ENCODE peak calls at places on chromosome 7, in seven cellular contexts. T, A, H, I, O, Z and R are unnamed samples.

GRCh38 chr7:16718111-16718656 is 35.4 kb upstream of the TSPAN13 start:
- DNase-seq in T (no peak), A (no peak), H (no peak), I (no peak), O (no peak), Z (no peak), R (no peak)

GRCh38 chr7:49074538-49074937 is 150.2 kb downstream of the CDC14C start:
- DNase-seq in T (no peak), A (no peak), H (no peak), I (no peak), O (no peak), Z (no peak), R (no peak)

GRCh38 chr7:117582219-117582704 is 102.4 kb downstream of the CFTR start:
- DNase-seq in T (no peak), A (peak; percentile 57), H (no peak), I (peak; percentile 92), O (no peak), Z (peak; percentile 17), R (peak; percentile 58)

GRCh38 chr7:118080947-118081346 is 103.0 kb upstream of the LSM8 start:
- DNase-seq in T (peak; percentile 96), A (no peak), H (no peak), I (peak; percentile 99), O (peak; percentile 54), Z (no peak), R (peak; percentile 97)

GRCh38 chr7:107693396-107693795 is 32.8 kb downstream of the SLC26A4 start:
- DNase-seq in T (no peak), A (no peak), H (no peak), I (no peak), O (no peak), Z (no peak), R (peak; percentile 5)

GRCh38 chr7:112362053-112362650 is 88.1 kb upstream of the IFRD1 start:
- DNase-seq in T (no peak), A (no peak), H (no peak), I (no peak), O (no peak), Z (peak; percentile 12), R (no peak)

GRCh38 chr7:94348142-94348541 is 46.6 kb upstream of the COL1A2 start:
- DNase-seq in T (no peak), A (no peak), H (no peak), I (no peak), O (no peak), Z (no peak), R (peak; percentile 10)

GRCh38 chr7:73918926-73919693 is 58.2 kb downstream of the TMEM270 start:
- DNase-seq in T (no peak), A (no peak), H (peak; percentile 16), I (no peak), O (no peak), Z (peak; percentile 65), R (no peak)

GRCh38 chr7:1246871-1247526 is 14.3 kb downstream of the UNCX start:
- DNase-seq in T (no peak), A (no peak), H (no peak), I (no peak), O (no peak), Z (peak; percentile 34), R (no peak)

GRCh38 chr7:156764016-156764669 is 123.6 kb downstream of the RNF32 start:
- DNase-seq in T (peak; percentile 58), A (peak; percentile 56), H (peak; percentile 73), I (peak; percentile 65), O (no peak), Z (peak; percentile 75), R (peak; percentile 82)

GRCh38 chr7:81682873-81683272 is 87.0 kb downstream of the HGF start:
- DNase-seq in T (no peak), A (no peak), H (no peak), I (no peak), O (no peak), Z (no peak), R (no peak)

GRCh38 chr7:83821866-83822265 is 172.9 kb upstream of the SEMA3E start:
- DNase-seq in T (peak; percentile 21), A (no peak), H (no peak), I (peak; percentile 44), O (no peak), Z (no peak), R (peak; percentile 26)

GRCh38 chr7:114922151-114922651 is 307 bp downstream of the MDFIC start:
- DNase-seq in T (peak; percentile 39), A (peak; percentile 77), H (peak; percentile 59), I (peak; percentile 26), O (peak; percentile 75), Z (peak; percentile 78), R (peak; percentile 43)

GRCh38 chr7:65251851-65252620 is 121.6 kb upstream of the ZNF92 start:
- DNase-seq in T (peak; percentile 61), A (peak; percentile 40), H (peak; percentile 78), I (peak; percentile 74), O (peak; percentile 64), Z (peak; percentile 89), R (peak; percentile 72)

GRCh38 chr7:116610210-116610609 is 61.8 kb upstream of the MET start:
- DNase-seq in T (peak; percentile 88), A (no peak), H (no peak), I (no peak), O (no peak), Z (no peak), R (no peak)

GRCh38 chr7:142668495-142668894 is 80.8 kb upstream of the PRSS1 start:
- DNase-seq in T (no peak), A (no peak), H (no peak), I (no peak), O (no peak), Z (no peak), R (no peak)

GRCh38 chr7:155143381-155143780 is 73.3 kb downstream of the HTR5A start:
- DNase-seq in T (no peak), A (no peak), H (no peak), I (no peak), O (no peak), Z (no peak), R (no peak)

GRCh38 chr7:123727071-123727837 is 21.5 kb downstream of the WASL start:
- DNase-seq in T (peak; percentile 51), A (no peak), H (no peak), I (peak; percentile 19), O (no peak), Z (no peak), R (no peak)

GRCh38 chr7:53531-53930 is 138.8 kb upstream of the FAM20C start:
- DNase-seq in T (no peak), A (no peak), H (peak; percentile 55), I (no peak), O (no peak), Z (no peak), R (no peak)

GRCh38 chr7:44639701-44640321 is 33.4 kb downstream of the OGDH start:
- DNase-seq in T (peak; percentile 91), A (no peak), H (no peak), I (peak; percentile 88), O (no peak), Z (peak; percentile 21), R (peak; percentile 94)
- H3K4me3 ChIP-seq in T (no peak overlapping the region), A (no peak overlapping the region), H (no peak overlapping the region), I (no peak overlapping the region), O (peak overlapping the region; percentile 34), Z (no peak overlapping the region), R (no peak overlapping the region)

DNA sequence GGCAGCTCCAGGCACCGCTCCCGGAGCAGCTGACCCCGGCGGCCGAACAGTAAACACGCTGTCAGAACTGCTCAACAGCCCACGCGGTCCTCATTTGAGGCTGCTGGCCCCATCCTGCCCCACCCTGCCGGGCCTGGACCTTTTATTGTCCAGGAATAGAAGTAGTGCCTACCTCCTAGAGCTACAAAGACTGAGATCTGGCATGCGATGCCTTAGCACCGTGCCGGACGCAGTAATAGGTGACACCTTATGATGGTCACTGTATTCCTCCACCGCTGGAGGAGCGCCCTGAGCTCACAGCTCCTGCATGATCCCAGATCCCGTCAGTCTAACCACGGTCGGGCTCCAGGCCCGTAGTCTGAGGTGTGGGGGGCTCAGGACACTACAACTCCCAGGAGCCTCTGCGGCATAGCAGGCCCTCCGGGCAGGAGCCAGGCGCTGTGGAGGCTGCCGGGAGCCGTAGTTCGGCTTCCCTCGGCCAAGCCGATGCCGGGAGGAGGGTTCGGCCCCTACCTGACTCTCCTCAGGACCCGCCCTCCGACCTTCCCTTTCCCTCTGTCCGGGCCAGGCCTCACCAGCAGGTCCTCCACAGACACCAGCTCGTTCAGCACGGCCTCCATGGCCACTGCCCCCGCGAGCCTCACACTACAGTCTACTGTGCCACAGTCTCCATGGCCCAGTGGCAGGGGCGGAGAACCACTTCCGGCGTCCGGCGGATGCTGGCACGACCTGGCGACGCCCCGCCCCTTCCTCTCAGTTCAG is at the start of gene FIS1:
- DNase-seq in T (peak; percentile 89), A (peak; percentile 95), H (peak; percentile 97), I (peak; percentile 78), O (peak; percentile 95), Z (peak; percentile 97), R (peak; percentile 94)
- TF ChIP-seq CTCF in T (peak; percentile 62), A (no peak), H (peak; percentile 93), I (peak; percentile 89), O (peak; percentile 90), Z (peak; percentile 89), R (peak; percentile 77)

GRCh38 chr7:26856481-26856880 is 7.9 kb downstream of the SKAP2 start:
- DNase-seq in T (peak; percentile 64), A (no peak), H (no peak), I (no peak), O (no peak), Z (peak; percentile 7), R (no peak)

GRCh38 chr7:26858229-26858568 is 6.2 kb downstream of the SKAP2 start:
- DNase-seq in T (peak; percentile 32), A (no peak), H (no peak), I (no peak), O (no peak), Z (no peak), R (no peak)

GRCh38 chr7:26857170-26857533 is 7.2 kb downstream of the SKAP2 start:
- DNase-seq in T (no peak), A (no peak), H (no peak), I (no peak), O (no peak), Z (no peak), R (no peak)

GRCh38 chr7:26858735-26859134 is 5.7 kb downstream of the SKAP2 start:
- DNase-seq in T (peak; percentile 60), A (no peak), H (no peak), I (no peak), O (no peak), Z (no peak), R (no peak)

DNA sequence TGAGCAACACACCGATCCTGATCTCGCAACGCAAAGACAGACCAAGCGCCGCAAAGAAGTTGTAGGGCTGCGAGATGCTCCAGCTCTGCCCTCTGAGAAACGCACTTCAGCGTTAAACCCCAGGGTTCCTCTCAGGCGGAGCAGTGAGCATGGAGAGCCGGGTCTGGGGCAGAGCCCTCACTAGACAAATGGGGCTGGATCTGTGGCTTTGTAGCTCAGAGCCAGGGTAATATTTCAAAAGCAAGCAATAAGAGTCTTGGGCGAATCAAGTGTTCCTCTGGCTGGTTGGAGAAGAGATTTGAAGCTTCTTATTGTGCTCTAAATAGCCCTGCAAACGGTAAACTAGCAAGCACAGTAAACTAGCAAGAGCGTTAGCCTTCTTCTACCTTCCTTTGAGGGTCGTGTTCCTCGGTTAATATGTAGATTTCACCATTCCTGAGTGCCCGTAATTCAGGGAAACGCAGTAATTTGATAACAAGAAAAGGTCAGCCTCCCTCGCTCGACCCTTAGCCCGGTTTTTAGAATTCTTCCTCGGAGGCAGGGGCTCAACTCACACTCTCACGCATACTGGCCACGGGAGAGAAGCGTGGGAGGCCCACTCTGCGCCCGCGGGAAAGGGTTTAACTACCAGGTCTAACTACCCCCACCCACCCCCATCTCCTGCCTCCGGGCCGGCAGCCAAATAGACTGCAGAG is 6.7 kb downstream of the SKAP2 start:
- DNase-seq in T (peak; percentile 51), A (no peak), H (peak; percentile 50), I (no peak), O (no peak), Z (peak; percentile 77), R (no peak)
- H3K4me3 ChIP-seq in T (peak overlapping the region; percentile 58), A (no peak overlapping the region), H (peak overlapping the region; percentile 44), I (no peak overlapping the region), O (no peak overlapping the region), Z (no peak overlapping the region), R (no peak overlapping the region)

GRCh38 chr7:122532406-122533269 is 166.3 kb downstream of the RNF133 start:
- DNase-seq in T (no peak), A (no peak), H (no peak), I (peak; percentile 21), O (no peak), Z (peak; percentile 23), R (peak; percentile 13)
- TF ChIP-seq CTCF in T (peak; percentile 39), A (no peak), H (peak; percentile 28), I (peak; percentile 4), O (peak; percentile 21), Z (peak; percentile 76), R (peak; percentile 31)